ENCODE peak calls at places on chromosomes 5 and 9, in four cellular contexts. U is CD8-positive, alpha-beta memory T cell; D is spleen; Z is gastrocnemius medialis. A is an unnamed sample.

GRCh38 chr9:35258665-35259474 is 97.1 kb downstream of the UNC13B start:
- DNase-seq in U (peak; percentile 11), Z (peak; percentile 46), D (no peak), A (peak; percentile 88)

GRCh38 chr5:78605611-78606010 is 43.0 kb downstream of the LHFPL2 start:
- DNase-seq in D (no peak), U (no peak), Z (no peak), A (no peak)

GRCh38 chr9:78296208-78296892 is 575 bp upstream of the PSAT1 start:
- DNase-seq in U (no peak), Z (no peak), D (peak; percentile 82), A (peak; percentile 76)

GRCh38 chr9:127943746-127944145 is 6.1 kb upstream of the DPM2 start:
- DNase-seq in D (peak; percentile 93), U (peak; percentile 64), Z (peak; percentile 46), A (peak; percentile 79)

GRCh38 chr5:37206733-37207132 is 42.4 kb downstream of the CPLANE1 start:
- DNase-seq in U (no peak), D (no peak), Z (no peak), A (no peak)

GRCh38 chr5:171573451-171574160 is 154.2 kb downstream of the FGF18 start:
- DNase-seq in D (no peak), Z (no peak), U (no peak), A (no peak)

GRCh38 chr5:68181039-68181599 is 34.4 kb upstream of the PIK3R1 start:
- DNase-seq in Z (no peak), D (no peak), U (no peak), A (no peak)

GRCh38 chr5:140563554-140563953 is 844 bp downstream of the APBB3 start:
- DNase-seq in D (peak; percentile 84), U (no peak), Z (no peak), A (no peak)

GRCh38 chr5:2335727-2336515 is 415.6 kb downstream of the IRX2 start:
- DNase-seq in D (no peak), Z (no peak), U (no peak), A (no peak)

GRCh38 chr9:127136081-127136879 is 13.8 kb upstream of the ANGPTL2 start:
- DNase-seq in Z (no peak), U (no peak), D (no peak), A (no peak)

GRCh38 chr9:76917299-76917698 is 11.4 kb upstream of the PRUNE2 start:
- DNase-seq in Z (no peak), U (no peak), D (no peak), A (peak; percentile 8)

GRCh38 chr9:133614056-133614455 is 4.9 kb upstream of the FAM163B start:
- DNase-seq in Z (no peak), U (no peak), D (no peak), A (no peak)

GRCh38 chr5:1199649-1200494 is 1.5 kb upstream of the SLC6A19 start:
- DNase-seq in U (no peak), Z (no peak), D (no peak), A (no peak)

GRCh38 chr5:151745071-151745705 is 13.2 kb downstream of the ATOX1 start:
- DNase-seq in D (no peak), Z (peak; percentile 8), U (peak; percentile 36), A (peak; percentile 76)

GRCh38 chr9:106941901-106942300 is 78.9 kb downstream of the ZNF462 start:
- DNase-seq in D (no peak), Z (no peak), U (no peak), A (no peak)

GRCh38 chr5:132142459-132142858 is 68.9 kb downstream of the CSF2 start:
- DNase-seq in D (no peak), Z (no peak), U (no peak), A (no peak)
- H3K9me3 ChIP-seq in D (peaks cover 40% of the 10 kb centered on the region), Z (no peaks in the 10 kb centered on the region), U (peaks cover 8% of the 10 kb centered on the region), A (no peaks in the 10 kb centered on the region)

GRCh38 chr5:141809697-141810096 is 68.5 kb downstream of the PCDH1 start:
- DNase-seq in Z (no peak), U (no peak), D (peak; percentile 51), A (no peak)
- H3K4me1 ChIP-seq in Z (peaks cover 3% of the 10 kb centered on the region), U (no peaks in the 10 kb centered on the region), D (no peaks in the 10 kb centered on the region), A (no peaks in the 10 kb centered on the region)

GRCh38 chr5:62920856-62921255 is 342.2 kb downstream of the LRRC70 start:
- DNase-seq in U (no peak), D (no peak), Z (no peak), A (no peak)

DNA sequence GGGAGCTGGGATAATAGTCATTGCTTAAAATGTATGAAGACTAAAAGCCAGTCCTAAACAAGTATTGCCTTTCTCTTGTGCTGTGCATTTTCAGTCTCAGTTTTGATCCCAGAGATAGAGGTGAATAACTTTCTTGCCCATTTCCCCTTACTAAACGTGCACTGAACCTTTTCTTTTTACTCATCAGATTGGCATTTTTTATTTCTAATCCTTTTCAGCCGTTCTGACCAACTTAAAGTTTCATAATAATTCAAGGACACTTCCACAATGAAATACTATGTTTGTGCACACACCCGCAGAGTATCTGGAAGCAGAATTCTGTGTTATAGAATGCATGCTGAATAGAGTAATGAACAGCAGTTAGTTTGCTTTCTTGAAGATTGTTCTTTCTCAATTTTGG is 343.6 kb downstream of the LRRC70 start:
- DNase-seq in U (no peak), D (no peak), Z (no peak), A (no peak)
- H3K9me3 ChIP-seq in U (no peaks in the 10 kb centered on the region), D (no peaks in the 10 kb centered on the region), Z (no peaks in the 10 kb centered on the region), A (no peaks in the 10 kb centered on the region)

GRCh38 chr9:71764438-71764837 is 3.9 kb downstream of the CEMIP2 start:
- DNase-seq in D (no peak), U (no peak), Z (no peak), A (no peak)
- H3K4me1 ChIP-seq in D (peaks cover 52% of the 10 kb centered on the region), U (peaks cover 63% of the 10 kb centered on the region), Z (peaks cover 46% of the 10 kb centered on the region), A (peaks cover 23% of the 10 kb centered on the region)

GRCh38 chr9:11269036-11269435 is 656.2 kb upstream of the PTPRD start:
- DNase-seq in U (no peak), Z (no peak), D (no peak), A (no peak)
- H3K9me3 ChIP-seq in U (peaks cover 7% of the 10 kb centered on the region), Z (no peaks in the 10 kb centered on the region), D (peaks cover 51% of the 10 kb centered on the region), A (peaks cover 3% of the 10 kb centered on the region)

DNA sequence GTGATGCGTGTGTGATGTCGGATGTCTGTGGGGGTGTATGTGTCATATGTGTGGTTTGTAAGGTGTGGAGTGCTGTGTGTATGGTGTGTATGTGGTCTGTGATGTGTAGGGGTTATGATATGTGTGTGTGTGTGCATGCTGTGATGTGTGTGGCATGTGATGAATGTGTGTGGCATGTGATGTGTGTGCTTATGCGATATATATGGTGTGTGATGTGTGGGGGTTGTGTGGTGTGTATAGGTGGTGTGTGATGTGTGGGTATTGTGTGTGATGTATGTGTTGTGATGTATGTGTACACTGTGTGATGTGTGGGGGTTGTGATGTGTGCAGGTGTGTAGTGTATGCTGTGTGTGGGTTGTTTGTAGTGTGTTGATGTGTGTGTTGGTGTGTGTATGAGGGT is 9.2 kb upstream of the CRB2 start:
- DNase-seq in D (no peak), Z (no peak), U (no peak), A (no peak)
- H3K4me1 ChIP-seq in D (peaks cover 4% of the 10 kb centered on the region), Z (no peaks in the 10 kb centered on the region), U (no peaks in the 10 kb centered on the region), A (no peaks in the 10 kb centered on the region)

GRCh38 chr5:18967637-18968036 is 1020.4 kb downstream of the CDH18 start:
- DNase-seq in U (no peak), Z (no peak), D (no peak), A (no peak)

GRCh38 chr5:18970000-18970399 is 1018.0 kb downstream of the CDH18 start:
- DNase-seq in D (no peak), U (no peak), Z (no peak), A (no peak)

GRCh38 chr5:18965893-18966292 is 1022.1 kb downstream of the CDH18 start:
- DNase-seq in D (no peak), Z (no peak), U (no peak), A (no peak)

GRCh38 chr5:18972244-18972643 is 1015.8 kb downstream of the CDH18 start:
- DNase-seq in U (no peak), D (no peak), Z (no peak), A (no peak)

GRCh38 chr5:18968966-18969365 is 1019.0 kb downstream of the CDH18 start:
- DNase-seq in D (no peak), Z (no peak), U (no peak), A (no peak)
- H3K9me3 ChIP-seq in D (no peaks in the 10 kb centered on the region), Z (no peaks in the 10 kb centered on the region), U (no peaks in the 10 kb centered on the region), A (no peaks in the 10 kb centered on the region)

A was measured in cardiac muscle cell.